ENCODE peak calls at places on chromosomes 5 and 9, in five cellular contexts. S is activated CD4-positive, alpha-beta T cell treated with anti-CD3 and anti-CD28 coated beads, Interleukin-2, amount 50 U/mL, for 1 hour; C is stimulated activated CD4-positive, alpha-beta T cell treated with anti-CD3 and anti-CD28 coated beads, Interleukin-4, amount 100 ng/mL, for 4 hours; J is amygdala; V is NCI-H774. X is an unnamed sample.

GRCh38 chr9:136901516-136902258 is 15.4 kb downstream of the TRAF2 start:
- DNase-seq in S (peak; percentile 69), J (no peak), C (peak; percentile 87), V (no peak), X (no peak)

GRCh38 chr5:119022017-119022745 is 33.8 kb upstream of the DTWD2 start:
- DNase-seq in J (no peak), C (no peak), S (no peak), V (no peak), X (no peak)

GRCh38 chr5:66881475-66882161 is 285.4 kb downstream of the MAST4 start:
- DNase-seq in V (no peak), J (no peak), S (no peak), C (no peak), X (no peak)

GRCh38 chr9:35611230-35611797 is 6.3 kb downstream of the TESK1 start:
- DNase-seq in J (no peak), C (peak; percentile 53), V (no peak), S (peak; percentile 57), X (no peak)

GRCh38 chr9:6566409-6567139 is 79.0 kb downstream of the GLDC start:
- DNase-seq in J (no peak), S (no peak), V (no peak), C (peak; percentile 17), X (no peak)

GRCh38 chr5:168851902-168852321 is 272.7 kb upstream of the PANK3 start:
- DNase-seq in V (no peak), S (no peak), C (no peak), J (no peak), X (no peak)

GRCh38 chr5:146722361-146722779 is 156.2 kb downstream of the PPP2R2B start:
- DNase-seq in C (no peak), V (no peak), J (no peak), S (no peak), X (no peak)

GRCh38 chr5:175079707-175080106 is 355.3 kb downstream of the MSX2 start:
- DNase-seq in V (no peak), J (no peak), S (no peak), C (no peak), X (no peak)

GRCh38 chr9:121725008-121725795 is 73.8 kb downstream of the DAB2IP start:
- DNase-seq in J (peak; percentile 57), V (peak; percentile 76), S (no peak), C (no peak), X (no peak)

GRCh38 chr9:95605826-95606555 is 89.2 kb upstream of the PTCH1 start:
- DNase-seq in C (no peak), V (peak; percentile 25), J (no peak), S (no peak), X (no peak)

GRCh38 chr9:70421272-70422180 is 7.1 kb upstream of the KLF9 start:
- DNase-seq in J (peak; percentile 11), S (peak; percentile 29), C (peak; percentile 85), V (no peak), X (no peak)

GRCh38 chr5:160479926-160480325 is 58.3 kb downstream of the PTTG1 start:
- DNase-seq in C (no peak), S (no peak), V (no peak), J (peak; percentile 12), X (no peak)

GRCh38 chr9:109190151-109190550 is 23.1 kb upstream of the FRRS1L start:
- DNase-seq in J (no peak), S (no peak), V (no peak), C (no peak), X (no peak)

GRCh38 chr5:35058395-35058794 is 10.6 kb upstream of the AGXT2 start:
- DNase-seq in S (no peak), V (no peak), J (no peak), C (no peak), X (no peak)

GRCh38 chr5:54251981-54252380 is 58.4 kb downstream of the ARL15 start:
- DNase-seq in S (no peak), V (no peak), C (no peak), J (no peak), X (no peak)

GRCh38 chr9:136483589-136484152 is 831 bp upstream of the SEC16A start:
- DNase-seq in S (peak; percentile 93), C (peak; percentile 89), J (peak; percentile 86), V (peak; percentile 96), X (peak; percentile 96)

GRCh38 chr5:19175776-19176570 is 812.0 kb downstream of the CDH18 start:
- DNase-seq in S (no peak), J (no peak), C (no peak), V (no peak), X (no peak)

GRCh38 chr9:106324071-106324470 is 538.9 kb upstream of the ZNF462 start:
- DNase-seq in S (no peak), C (no peak), V (no peak), J (no peak), X (no peak)

GRCh38 chr5:5793560-5793959 is 371.1 kb downstream of the ICE1 start:
- DNase-seq in V (no peak), J (no peak), C (no peak), S (no peak), X (no peak)

GRCh38 chr9:124140941-124141568 is 116.7 kb upstream of the NEK6 start:
- DNase-seq in V (no peak), C (no peak), J (no peak), S (no peak), X (no peak)

GRCh38 chr9:80410106-80410505 is 838.3 kb downstream of the TLE4 start:
- DNase-seq in S (no peak), C (no peak), V (no peak), J (peak; percentile 16), X (no peak)

GRCh38 chr5:39470021-39470420 is 45.2 kb upstream of the DAB2 start:
- DNase-seq in C (no peak), J (no peak), V (no peak), S (no peak), X (no peak)

GRCh38 chr5:6117212-6117611 is 261.1 kb downstream of the MED10 start:
- DNase-seq in V (no peak), J (no peak), S (no peak), C (no peak), X (no peak)

GRCh38 chr5:3622961-3623360 is 27.3 kb downstream of the IRX1 start:
- DNase-seq in J (no peak), V (no peak), C (no peak), S (no peak), X (no peak)

GRCh38 chr9:128175743-128176142 is 15.6 kb downstream of the CIZ1 start:
- DNase-seq in V (no peak), J (no peak), S (no peak), C (no peak), X (no peak)

GRCh38 chr9:89226076-89226475 is 47.5 kb upstream of the SHC3 start:
- DNase-seq in C (no peak), J (no peak), V (no peak), S (no peak), X (no peak)

GRCh38 chr5:367358-368130 is 46.0 kb downstream of the AHRR start:
- DNase-seq in V (no peak), S (no peak), J (no peak), C (no peak), X (peak; percentile 6)

GRCh38 chr5:6634327-6634713 is 1.1 kb downstream of the SRD5A1 start:
- DNase-seq in J (no peak), S (no peak), C (no peak), V (no peak), X (no peak)

GRCh38 chr9:444528-444927 is 229.9 kb downstream of the DOCK8 start:
- DNase-seq in J (no peak), V (no peak), S (no peak), C (no peak), X (no peak)

GRCh38 chr5:36301858-36302603 is at the start of gene RANBP3L:
- DNase-seq in C (no peak), V (peak; percentile 28), J (peak; percentile 4), S (no peak), X (no peak)

GRCh38 chr5:97478513-97478912 is 295.5 kb upstream of the RIOK2 start:
- DNase-seq in V (no peak), C (no peak), S (no peak), J (no peak), X (no peak)

GRCh38 chr5:139494256-139494655 is 11.7 kb upstream of the STING1 start:
- DNase-seq in V (no peak), C (no peak), J (no peak), S (no peak), X (no peak)

GRCh38 chr9:137516144-137516917 is 33.9 kb downstream of the PNPLA7 start:
- DNase-seq in S (no peak), J (no peak), C (no peak), V (no peak), X (no peak)

GRCh38 chr5:41057231-41057630 is 13.9 kb downstream of the MROH2B start:
- DNase-seq in V (no peak), C (no peak), J (no peak), S (no peak), X (no peak)

GRCh38 chr9:546797-547223 is 294.7 kb upstream of the DMRT1 start:
- DNase-seq in V (no peak), S (no peak), J (peak; percentile 29), C (no peak), X (no peak)

GRCh38 chr5:14105717-14106435 is 37.3 kb upstream of the TRIO start:
- DNase-seq in J (no peak), S (no peak), V (no peak), C (no peak), X (no peak)